ENCODE peak calls at places on chromosomes 5 and 9, in seven cellular contexts. One of them, this sample, is unnamed.

GRCh38 chr5:134506054-134507039 is 19.1 kb upstream of the JADE2 start:
- DNase-seq in OCI-LY7: no peak
- DNase-seq in cerebellum: no peak
- DNase-seq in mesendoderm: peak; percentile 99
- DNase-seq in RCC 7860: peak; percentile 99
- DNase-seq in AG10803: no peak
- DNase-seq in stimulated activated CD8-positive, alpha-beta memory T cell treated with anti-CD3 and anti-CD28 coated beads, Interleukin-15, amount 100 ng/mL, for 1 hour: no peak
- DNase-seq in this sample: no peak

GRCh38 chr9:93155716-93156474 is 21.8 kb upstream of the NINJ1 start:
- DNase-seq in OCI-LY7: no peak
- DNase-seq in cerebellum: peak; percentile 87
- DNase-seq in mesendoderm: no peak
- DNase-seq in RCC 7860: no peak
- DNase-seq in AG10803: no peak
- DNase-seq in stimulated activated CD8-positive, alpha-beta memory T cell treated with anti-CD3 and anti-CD28 coated beads, Interleukin-15, amount 100 ng/mL, for 1 hour: no peak
- DNase-seq in this sample: no peak

GRCh38 chr5:40877371-40877988 is 31.8 kb upstream of the C7 start:
- DNase-seq in OCI-LY7: no peak
- DNase-seq in cerebellum: no peak
- DNase-seq in mesendoderm: no peak
- DNase-seq in RCC 7860: no peak
- DNase-seq in AG10803: no peak
- DNase-seq in stimulated activated CD8-positive, alpha-beta memory T cell treated with anti-CD3 and anti-CD28 coated beads, Interleukin-15, amount 100 ng/mL, for 1 hour: no peak
- DNase-seq in this sample: no peak

GRCh38 chr5:72443883-72444282 is 63.3 kb downstream of the ZNF366 start:
- DNase-seq in OCI-LY7: no peak
- DNase-seq in cerebellum: no peak
- DNase-seq in mesendoderm: no peak
- DNase-seq in RCC 7860: no peak
- DNase-seq in AG10803: no peak
- DNase-seq in stimulated activated CD8-positive, alpha-beta memory T cell treated with anti-CD3 and anti-CD28 coated beads, Interleukin-15, amount 100 ng/mL, for 1 hour: no peak
- DNase-seq in this sample: no peak

GRCh38 chr5:143454936-143455516 is 51.5 kb upstream of the NR3C1 start:
- DNase-seq in OCI-LY7: no peak
- DNase-seq in cerebellum: no peak
- DNase-seq in mesendoderm: no peak
- DNase-seq in RCC 7860: no peak
- DNase-seq in AG10803: no peak
- DNase-seq in stimulated activated CD8-positive, alpha-beta memory T cell treated with anti-CD3 and anti-CD28 coated beads, Interleukin-15, amount 100 ng/mL, for 1 hour: no peak
- DNase-seq in this sample: no peak

GRCh38 chr9:136407911-136408310 is 2.5 kb downstream of the ENTR1 start:
- DNase-seq in OCI-LY7: no peak
- DNase-seq in cerebellum: no peak
- DNase-seq in mesendoderm: no peak
- DNase-seq in RCC 7860: no peak
- DNase-seq in AG10803: no peak
- DNase-seq in stimulated activated CD8-positive, alpha-beta memory T cell treated with anti-CD3 and anti-CD28 coated beads, Interleukin-15, amount 100 ng/mL, for 1 hour: no peak
- DNase-seq in this sample: no peak

GRCh38 chr5:160837749-160838593 is 14.0 kb downstream of the ATP10B start:
- DNase-seq in OCI-LY7: no peak
- DNase-seq in cerebellum: no peak
- DNase-seq in mesendoderm: no peak
- DNase-seq in RCC 7860: no peak
- DNase-seq in AG10803: peak; percentile 51
- DNase-seq in stimulated activated CD8-positive, alpha-beta memory T cell treated with anti-CD3 and anti-CD28 coated beads, Interleukin-15, amount 100 ng/mL, for 1 hour: no peak
- DNase-seq in this sample: no peak

GRCh38 chr5:53262348-53262970 is 152.9 kb upstream of the MOCS2 start:
- DNase-seq in OCI-LY7: no peak
- DNase-seq in cerebellum: no peak
- DNase-seq in mesendoderm: peak; percentile 42
- DNase-seq in RCC 7860: no peak
- DNase-seq in AG10803: peak; percentile 64
- DNase-seq in stimulated activated CD8-positive, alpha-beta memory T cell treated with anti-CD3 and anti-CD28 coated beads, Interleukin-15, amount 100 ng/mL, for 1 hour: no peak
- DNase-seq in this sample: no peak

GRCh38 chr9:107043886-107044285 is 180.9 kb downstream of the ZNF462 start:
- DNase-seq in OCI-LY7: no peak
- DNase-seq in cerebellum: peak; percentile 87
- DNase-seq in mesendoderm: peak; percentile 57
- DNase-seq in RCC 7860: no peak
- DNase-seq in AG10803: peak; percentile 4
- DNase-seq in stimulated activated CD8-positive, alpha-beta memory T cell treated with anti-CD3 and anti-CD28 coated beads, Interleukin-15, amount 100 ng/mL, for 1 hour: no peak
- DNase-seq in this sample: peak; percentile 27

GRCh38 chr5:176737746-176738699 is 72.3 kb upstream of the UNC5A start:
- DNase-seq in OCI-LY7: no peak
- DNase-seq in cerebellum: no peak
- DNase-seq in mesendoderm: no peak
- DNase-seq in RCC 7860: no peak
- DNase-seq in AG10803: no peak
- DNase-seq in stimulated activated CD8-positive, alpha-beta memory T cell treated with anti-CD3 and anti-CD28 coated beads, Interleukin-15, amount 100 ng/mL, for 1 hour: no peak
- DNase-seq in this sample: no peak

GRCh38 chr5:31860726-31861432 is 221.9 kb downstream of the PDZD2 start:
- DNase-seq in OCI-LY7: no peak
- DNase-seq in cerebellum: no peak
- DNase-seq in mesendoderm: no peak
- DNase-seq in RCC 7860: no peak
- DNase-seq in AG10803: no peak
- DNase-seq in stimulated activated CD8-positive, alpha-beta memory T cell treated with anti-CD3 and anti-CD28 coated beads, Interleukin-15, amount 100 ng/mL, for 1 hour: no peak
- DNase-seq in this sample: no peak

GRCh38 chr5:32462618-32463017 is 18.1 kb upstream of the ZFR start:
- DNase-seq in OCI-LY7: no peak
- DNase-seq in cerebellum: no peak
- DNase-seq in mesendoderm: peak; percentile 11
- DNase-seq in RCC 7860: peak; percentile 47
- DNase-seq in AG10803: peak; percentile 55
- DNase-seq in stimulated activated CD8-positive, alpha-beta memory T cell treated with anti-CD3 and anti-CD28 coated beads, Interleukin-15, amount 100 ng/mL, for 1 hour: no peak
- DNase-seq in this sample: no peak

GRCh38 chr5:1105350-1106265 is 6.3 kb downstream of the SLC12A7 start:
- DNase-seq in OCI-LY7: no peak
- DNase-seq in cerebellum: no peak
- DNase-seq in mesendoderm: no peak
- DNase-seq in RCC 7860: peak; percentile 55
- DNase-seq in AG10803: no peak
- DNase-seq in stimulated activated CD8-positive, alpha-beta memory T cell treated with anti-CD3 and anti-CD28 coated beads, Interleukin-15, amount 100 ng/mL, for 1 hour: no peak
- DNase-seq in this sample: no peak

GRCh38 chr9:136015656-136016055 is 54.5 kb upstream of the UBAC1 start:
- DNase-seq in OCI-LY7: no peak
- DNase-seq in cerebellum: no peak
- DNase-seq in mesendoderm: no peak
- DNase-seq in RCC 7860: no peak
- DNase-seq in AG10803: no peak
- DNase-seq in stimulated activated CD8-positive, alpha-beta memory T cell treated with anti-CD3 and anti-CD28 coated beads, Interleukin-15, amount 100 ng/mL, for 1 hour: no peak
- DNase-seq in this sample: no peak

GRCh38 chr9:37923121-37923795 is 19.3 kb upstream of the SLC25A51 start:
- DNase-seq in OCI-LY7: no peak
- DNase-seq in cerebellum: no peak
- DNase-seq in mesendoderm: peak; percentile 75
- DNase-seq in RCC 7860: no peak
- DNase-seq in AG10803: no peak
- DNase-seq in stimulated activated CD8-positive, alpha-beta memory T cell treated with anti-CD3 and anti-CD28 coated beads, Interleukin-15, amount 100 ng/mL, for 1 hour: no peak
- DNase-seq in this sample: peak; percentile 78

GRCh38 chr5:124628721-124629596 is 117.5 kb downstream of the ZNF608 start:
- DNase-seq in OCI-LY7: no peak
- DNase-seq in cerebellum: no peak
- DNase-seq in mesendoderm: peak; percentile 97
- DNase-seq in RCC 7860: peak; percentile 100
- DNase-seq in AG10803: peak; percentile 91
- DNase-seq in stimulated activated CD8-positive, alpha-beta memory T cell treated with anti-CD3 and anti-CD28 coated beads, Interleukin-15, amount 100 ng/mL, for 1 hour: no peak
- DNase-seq in this sample: no peak

GRCh38 chr9:116686693-116687073 is 422 bp upstream of the TRIM32 start:
- DNase-seq in OCI-LY7: no peak
- DNase-seq in cerebellum: peak; percentile 39
- DNase-seq in mesendoderm: no peak
- DNase-seq in RCC 7860: no peak
- DNase-seq in AG10803: peak; percentile 25
- DNase-seq in stimulated activated CD8-positive, alpha-beta memory T cell treated with anti-CD3 and anti-CD28 coated beads, Interleukin-15, amount 100 ng/mL, for 1 hour: no peak
- DNase-seq in this sample: no peak

GRCh38 chr5:154117050-154117449 is 73.5 kb upstream of the GALNT10 start:
- DNase-seq in OCI-LY7: no peak
- DNase-seq in cerebellum: no peak
- DNase-seq in mesendoderm: peak; percentile 45
- DNase-seq in RCC 7860: no peak
- DNase-seq in AG10803: no peak
- DNase-seq in stimulated activated CD8-positive, alpha-beta memory T cell treated with anti-CD3 and anti-CD28 coated beads, Interleukin-15, amount 100 ng/mL, for 1 hour: no peak
- DNase-seq in this sample: no peak

GRCh38 chr5:156004754-156005153 is 322.2 kb upstream of the SGCD start:
- DNase-seq in OCI-LY7: no peak
- DNase-seq in cerebellum: no peak
- DNase-seq in mesendoderm: no peak
- DNase-seq in RCC 7860: no peak
- DNase-seq in AG10803: no peak
- DNase-seq in stimulated activated CD8-positive, alpha-beta memory T cell treated with anti-CD3 and anti-CD28 coated beads, Interleukin-15, amount 100 ng/mL, for 1 hour: no peak
- DNase-seq in this sample: no peak

GRCh38 chr9:107548298-107549142 is 59.0 kb upstream of the KLF4 start:
- DNase-seq in OCI-LY7: no peak
- DNase-seq in cerebellum: no peak
- DNase-seq in mesendoderm: peak; percentile 18
- DNase-seq in RCC 7860: peak; percentile 85
- DNase-seq in AG10803: peak; percentile 95
- DNase-seq in stimulated activated CD8-positive, alpha-beta memory T cell treated with anti-CD3 and anti-CD28 coated beads, Interleukin-15, amount 100 ng/mL, for 1 hour: no peak
- DNase-seq in this sample: no peak

GRCh38 chr5:149645236-149645635 is 63.9 kb downstream of the ARHGEF37 start:
- DNase-seq in OCI-LY7: peak; percentile 35
- DNase-seq in cerebellum: no peak
- DNase-seq in mesendoderm: no peak
- DNase-seq in RCC 7860: no peak
- DNase-seq in AG10803: no peak
- DNase-seq in stimulated activated CD8-positive, alpha-beta memory T cell treated with anti-CD3 and anti-CD28 coated beads, Interleukin-15, amount 100 ng/mL, for 1 hour: no peak
- DNase-seq in this sample: no peak

GRCh38 chr5:112548246-112548982 is 129.3 kb upstream of the EPB41L4A start:
- DNase-seq in OCI-LY7: no peak
- DNase-seq in cerebellum: no peak
- DNase-seq in mesendoderm: no peak
- DNase-seq in RCC 7860: peak; percentile 79
- DNase-seq in AG10803: peak; percentile 43
- DNase-seq in stimulated activated CD8-positive, alpha-beta memory T cell treated with anti-CD3 and anti-CD28 coated beads, Interleukin-15, amount 100 ng/mL, for 1 hour: no peak
- DNase-seq in this sample: no peak

GRCh38 chr9:123174887-123175518 is 93.4 kb downstream of the STRBP start:
- DNase-seq in OCI-LY7: peak; percentile 93
- DNase-seq in cerebellum: no peak
- DNase-seq in mesendoderm: no peak
- DNase-seq in RCC 7860: no peak
- DNase-seq in AG10803: no peak
- DNase-seq in stimulated activated CD8-positive, alpha-beta memory T cell treated with anti-CD3 and anti-CD28 coated beads, Interleukin-15, amount 100 ng/mL, for 1 hour: no peak
- DNase-seq in this sample: no peak

GRCh38 chr5:115531380-115531779 is 13.2 kb downstream of the FEM1C start:
- DNase-seq in OCI-LY7: no peak
- DNase-seq in cerebellum: no peak
- DNase-seq in mesendoderm: no peak
- DNase-seq in RCC 7860: no peak
- DNase-seq in AG10803: no peak
- DNase-seq in stimulated activated CD8-positive, alpha-beta memory T cell treated with anti-CD3 and anti-CD28 coated beads, Interleukin-15, amount 100 ng/mL, for 1 hour: no peak
- DNase-seq in this sample: no peak

GRCh38 chr5:149823350-149823749 is 93.2 kb downstream of the PPARGC1B start:
- DNase-seq in OCI-LY7: no peak
- DNase-seq in cerebellum: no peak
- DNase-seq in mesendoderm: no peak
- DNase-seq in RCC 7860: no peak
- DNase-seq in AG10803: no peak
- DNase-seq in stimulated activated CD8-positive, alpha-beta memory T cell treated with anti-CD3 and anti-CD28 coated beads, Interleukin-15, amount 100 ng/mL, for 1 hour: no peak
- DNase-seq in this sample: no peak

GRCh38 chr9:6686396-6686795 is 40.9 kb upstream of the GLDC start:
- DNase-seq in OCI-LY7: peak; percentile 41
- DNase-seq in cerebellum: peak; percentile 16
- DNase-seq in mesendoderm: peak; percentile 25
- DNase-seq in RCC 7860: no peak
- DNase-seq in AG10803: peak; percentile 42
- DNase-seq in stimulated activated CD8-positive, alpha-beta memory T cell treated with anti-CD3 and anti-CD28 coated beads, Interleukin-15, amount 100 ng/mL, for 1 hour: no peak
- DNase-seq in this sample: no peak

GRCh38 chr5:103424453-103425205 is 138.0 kb downstream of the NUDT12 start:
- DNase-seq in OCI-LY7: no peak
- DNase-seq in cerebellum: no peak
- DNase-seq in mesendoderm: no peak
- DNase-seq in RCC 7860: peak; percentile 91
- DNase-seq in AG10803: peak; percentile 77
- DNase-seq in stimulated activated CD8-positive, alpha-beta memory T cell treated with anti-CD3 and anti-CD28 coated beads, Interleukin-15, amount 100 ng/mL, for 1 hour: no peak
- DNase-seq in this sample: no peak